ENCODE peak calls at places on chromosomes 3 and 15, in four cellular contexts. A, F, E and V are unnamed samples.

GRCh38 chr15:52010633-52011595 is 8.1 kb upstream of the MAPK6 start:
- DNase-seq in F (peak), A (no peak), E (no peak), V (peak)

GRCh38 chr15:70833897-70834765 is 19.8 kb downstream of the LARP6 start:
- DNase-seq in F (peak), A (no peak), E (no peak), V (no peak)

GRCh38 chr3:184908859-184909258 is 96.9 kb downstream of the VPS8 start:
- DNase-seq in F (no peak), A (no peak), E (no peak), V (peak)

GRCh38 chr3:132445812-132446211 is 28.5 kb downstream of the DNAJC13 start:
- DNase-seq in E (no peak), F (no peak), A (peak), V (peak)

GRCh38 chr3:106058485-106058884 is 189.7 kb upstream of the CBLB start:
- DNase-seq in F (no peak), A (no peak), E (no peak), V (no peak)

GRCh38 chr15:32843211-32843907 is 125.6 kb downstream of the GREM1 start:
- DNase-seq in F (no peak), E (no peak), A (no peak), V (no peak)

GRCh38 chr3:31733234-31733667 is 200.5 kb downstream of the STT3B start:
- DNase-seq in E (no peak), A (no peak), F (no peak), V (no peak)

GRCh38 chr3:117688583-117688982 is 979.0 kb downstream of the TUSC7 start:
- DNase-seq in F (no peak), A (peak), E (no peak), V (no peak)

GRCh38 chr15:44910981-44911625 is 45.4 kb upstream of the TERB2 start:
- DNase-seq in A (no peak), F (no peak), E (no peak), V (no peak)

GRCh38 chr15:47972738-47973137 is 148.1 kb upstream of the SLC24A5 start:
- DNase-seq in A (no peak), E (no peak), F (no peak), V (no peak)

GRCh38 chr3:13927295-13927694 is 47.4 kb upstream of the WNT7A start:
- DNase-seq in F (peak), E (no peak), A (no peak), V (peak)

GRCh38 chr3:13041113-13041776 is 32.0 kb downstream of the IQSEC1 start:
- DNase-seq in A (no peak), F (no peak), E (no peak), V (no peak)

GRCh38 chr3:28068342-28068741 is 173.1 kb upstream of the CMC1 start:
- DNase-seq in E (no peak), A (no peak), F (no peak), V (no peak)

GRCh38 chr15:51768018-51768417 is 16.6 kb downstream of the TMOD2 start:
- DNase-seq in A (no peak), E (no peak), F (no peak), V (no peak)

GRCh38 chr15:62854420-62855084 is 188.0 kb upstream of the TPM1 start:
- DNase-seq in E (no peak), F (no peak), A (no peak), V (no peak)

GRCh38 chr3:158710601-158711000 is 21.7 kb downstream of the RARRES1 start:
- DNase-seq in E (no peak), A (no peak), F (no peak), V (no peak)

GRCh38 chr3:119585193-119585592 is 5.9 kb downstream of the ADPRH start:
- DNase-seq in E (no peak), F (no peak), A (no peak), V (no peak)

GRCh38 chr15:63244976-63245645 is 32.3 kb upstream of the APH1B start:
- DNase-seq in A (no peak), E (no peak), F (no peak), V (no peak)

GRCh38 chr15:47961401-47962090 is 159.2 kb upstream of the SLC24A5 start:
- DNase-seq in F (no peak), E (no peak), A (no peak), V (no peak)

GRCh38 chr3:5494913-5495519 is 307.5 kb downstream of the EDEM1 start:
- DNase-seq in A (no peak), F (no peak), E (no peak), V (no peak)

GRCh38 chr3:102514241-102514640 is 79.4 kb downstream of the ZPLD1 start:
- DNase-seq in A (no peak), F (no peak), E (no peak), V (no peak)

GRCh38 chr15:80776420-80777045 is 2.6 kb upstream of the CEMIP start:
- DNase-seq in E (peak), F (peak), A (peak), V (peak)

GRCh38 chr3:61560452-61561373 is 658 bp upstream of the PTPRG start:
- DNase-seq in E (peak), A (peak), F (no peak), V (peak)

GRCh38 chr15:66803182-66803729 is 101.2 kb downstream of the SMAD6 start:
- DNase-seq in F (peak), A (no peak), E (peak), V (peak)

GRCh38 chr3:105758451-105758850 is 110.4 kb downstream of the CBLB start:
- DNase-seq in E (no peak), A (no peak), F (no peak), V (no peak)

GRCh38 chr3:47227678-47228077 is 54.9 kb downstream of the KIF9 start:
- DNase-seq in F (no peak), E (peak), A (peak), V (no peak)

GRCh38 chr3:140470962-140471361 is 206.9 kb upstream of the TRIM42 start:
- DNase-seq in F (no peak), E (no peak), A (no peak), V (no peak)

GRCh38 chr3:29746163-29746562 is 465.3 kb downstream of the RBMS3 start:
- DNase-seq in A (no peak), F (no peak), E (no peak), V (peak)

GRCh38 chr15:62163847-62164499 is 1.1 kb downstream of the C2CD4B start:
- DNase-seq in F (no peak), A (no peak), E (peak), V (no peak)

GRCh38 chr3:54538346-54538745 is 389.5 kb downstream of the LRTM1 start:
- DNase-seq in F (peak), E (no peak), A (no peak), V (peak)